ENCODE peak calls at places on chromosomes 2 and 18, in six cellular contexts. One of them, this sample, is unnamed.

GRCh38 chr2:136019304-136019703 is 33.9 kb upstream of the DARS1 start:
- DNase-seq in prostate gland: no peak
- DNase-seq in heart left ventricle: no peak
- DNase-seq in thoracic aorta: no peak
- DNase-seq in fibroblast of lung: no peak
- DNase-seq in astrocyte of the spinal cord: no peak
- DNase-seq in this sample: no peak

GRCh38 chr2:52340185-52340584 is 1308.3 kb upstream of the NRXN1 start:
- DNase-seq in prostate gland: no peak
- DNase-seq in heart left ventricle: no peak
- DNase-seq in thoracic aorta: no peak
- DNase-seq in fibroblast of lung: peak
- DNase-seq in astrocyte of the spinal cord: peak
- DNase-seq in this sample: no peak

GRCh38 chr2:46554381-46554780 is 75.0 kb downstream of the TMEM247 start:
- DNase-seq in prostate gland: no peak
- DNase-seq in heart left ventricle: peak
- DNase-seq in thoracic aorta: no peak
- DNase-seq in fibroblast of lung: no peak
- DNase-seq in astrocyte of the spinal cord: no peak
- DNase-seq in this sample: no peak

GRCh38 chr2:74919827-74920226 is 38.6 kb upstream of the POLE4 start:
- DNase-seq in prostate gland: peak
- DNase-seq in heart left ventricle: peak
- DNase-seq in thoracic aorta: no peak
- DNase-seq in fibroblast of lung: peak
- DNase-seq in astrocyte of the spinal cord: peak
- DNase-seq in this sample: no peak

GRCh38 chr2:95274291-95275150 is at the start of gene PROM2:
- DNase-seq in prostate gland: peak
- DNase-seq in heart left ventricle: peak
- DNase-seq in thoracic aorta: no peak
- DNase-seq in fibroblast of lung: no peak
- DNase-seq in astrocyte of the spinal cord: no peak
- DNase-seq in this sample: no peak

GRCh38 chr2:216195565-216195978 is 86.4 kb downstream of the XRCC5 start:
- DNase-seq in prostate gland: no peak
- DNase-seq in heart left ventricle: no peak
- DNase-seq in thoracic aorta: no peak
- DNase-seq in fibroblast of lung: peak
- DNase-seq in astrocyte of the spinal cord: peak
- DNase-seq in this sample: peak

GRCh38 chr2:235936493-235936892 is 231.7 kb downstream of the GBX2 start:
- DNase-seq in prostate gland: no peak
- DNase-seq in heart left ventricle: no peak
- DNase-seq in thoracic aorta: no peak
- DNase-seq in fibroblast of lung: no peak
- DNase-seq in astrocyte of the spinal cord: no peak
- DNase-seq in this sample: no peak

GRCh38 chr2:68745006-68745405 is 10.4 kb downstream of the ARHGAP25 start:
- DNase-seq in prostate gland: no peak
- DNase-seq in heart left ventricle: no peak
- DNase-seq in thoracic aorta: no peak
- DNase-seq in fibroblast of lung: no peak
- DNase-seq in astrocyte of the spinal cord: no peak
- DNase-seq in this sample: no peak

GRCh38 chr18:4242431-4243161 is 212.5 kb downstream of the DLGAP1 start:
- DNase-seq in prostate gland: no peak
- DNase-seq in heart left ventricle: no peak
- DNase-seq in thoracic aorta: no peak
- DNase-seq in fibroblast of lung: no peak
- DNase-seq in astrocyte of the spinal cord: no peak
- DNase-seq in this sample: no peak

GRCh38 chr2:148675708-148676107 is 31.2 kb downstream of the EPC2 start:
- DNase-seq in prostate gland: no peak
- DNase-seq in heart left ventricle: no peak
- DNase-seq in thoracic aorta: no peak
- DNase-seq in fibroblast of lung: peak
- DNase-seq in astrocyte of the spinal cord: peak
- DNase-seq in this sample: no peak

GRCh38 chr2:159982270-159982669 is 80.1 kb downstream of the PLA2R1 start:
- DNase-seq in prostate gland: peak
- DNase-seq in heart left ventricle: no peak
- DNase-seq in thoracic aorta: no peak
- DNase-seq in fibroblast of lung: peak
- DNase-seq in astrocyte of the spinal cord: peak
- DNase-seq in this sample: peak

GRCh38 chr2:72204156-72204781 is 56.6 kb upstream of the CYP26B1 start:
- DNase-seq in prostate gland: no peak
- DNase-seq in heart left ventricle: no peak
- DNase-seq in thoracic aorta: no peak
- DNase-seq in fibroblast of lung: peak
- DNase-seq in astrocyte of the spinal cord: peak
- DNase-seq in this sample: no peak

GRCh38 chr2:238701907-238702206 is 146.0 kb upstream of the TWIST2 start:
- DNase-seq in prostate gland: no peak
- DNase-seq in heart left ventricle: peak
- DNase-seq in thoracic aorta: no peak
- DNase-seq in fibroblast of lung: no peak
- DNase-seq in astrocyte of the spinal cord: no peak
- DNase-seq in this sample: no peak

GRCh38 chr2:70946832-70947442 is 11.2 kb downstream of the ATP6V1B1 start:
- DNase-seq in prostate gland: no peak
- DNase-seq in heart left ventricle: peak
- DNase-seq in thoracic aorta: no peak
- DNase-seq in fibroblast of lung: peak
- DNase-seq in astrocyte of the spinal cord: peak
- DNase-seq in this sample: no peak

GRCh38 chr2:217732995-217733394 is 269.8 kb downstream of the TNS1 start:
- DNase-seq in prostate gland: no peak
- DNase-seq in heart left ventricle: no peak
- DNase-seq in thoracic aorta: no peak
- DNase-seq in fibroblast of lung: peak
- DNase-seq in astrocyte of the spinal cord: no peak
- DNase-seq in this sample: peak

GRCh38 chr2:209977386-209978239 is 24.8 kb upstream of the RPE start:
- DNase-seq in prostate gland: no peak
- DNase-seq in heart left ventricle: no peak
- DNase-seq in thoracic aorta: no peak
- DNase-seq in fibroblast of lung: peak
- DNase-seq in astrocyte of the spinal cord: peak
- DNase-seq in this sample: no peak

GRCh38 chr2:237872178-237872887 is 12.9 kb downstream of the RAMP1 start:
- DNase-seq in prostate gland: no peak
- DNase-seq in heart left ventricle: no peak
- DNase-seq in thoracic aorta: no peak
- DNase-seq in fibroblast of lung: no peak
- DNase-seq in astrocyte of the spinal cord: no peak
- DNase-seq in this sample: no peak

GRCh38 chr18:42336139-42336538 is 381.1 kb downstream of the PIK3C3 start:
- DNase-seq in prostate gland: no peak
- DNase-seq in heart left ventricle: no peak
- DNase-seq in thoracic aorta: no peak
- DNase-seq in fibroblast of lung: no peak
- DNase-seq in astrocyte of the spinal cord: no peak
- DNase-seq in this sample: no peak

GRCh38 chr2:174699993-174700766 is 64.1 kb downstream of the CHRNA1 start:
- DNase-seq in prostate gland: no peak
- DNase-seq in heart left ventricle: no peak
- DNase-seq in thoracic aorta: no peak
- DNase-seq in fibroblast of lung: peak
- DNase-seq in astrocyte of the spinal cord: peak
- DNase-seq in this sample: no peak

GRCh38 chr2:177599072-177599688 is 206.6 kb downstream of the AGPS start:
- DNase-seq in prostate gland: no peak
- DNase-seq in heart left ventricle: no peak
- DNase-seq in thoracic aorta: no peak
- DNase-seq in fibroblast of lung: no peak
- DNase-seq in astrocyte of the spinal cord: no peak
- DNase-seq in this sample: no peak

GRCh38 chr2:236168110-236169067 is at the start of gene GBX2:
- DNase-seq in prostate gland: no peak
- DNase-seq in heart left ventricle: peak
- DNase-seq in thoracic aorta: no peak
- DNase-seq in fibroblast of lung: peak
- DNase-seq in astrocyte of the spinal cord: peak
- DNase-seq in this sample: no peak

GRCh38 chr2:164757934-164758695 is 83.5 kb downstream of the COBLL1 start:
- DNase-seq in prostate gland: peak
- DNase-seq in heart left ventricle: no peak
- DNase-seq in thoracic aorta: no peak
- DNase-seq in fibroblast of lung: peak
- DNase-seq in astrocyte of the spinal cord: peak
- DNase-seq in this sample: peak

GRCh38 chr2:164761737-164762460 is 79.7 kb downstream of the COBLL1 start:
- DNase-seq in prostate gland: no peak
- DNase-seq in heart left ventricle: no peak
- DNase-seq in thoracic aorta: no peak
- DNase-seq in fibroblast of lung: no peak
- DNase-seq in astrocyte of the spinal cord: no peak
- DNase-seq in this sample: no peak

GRCh38 chr2:164754157-164755093 is 87.2 kb downstream of the COBLL1 start:
- DNase-seq in prostate gland: no peak
- DNase-seq in heart left ventricle: no peak
- DNase-seq in thoracic aorta: no peak
- DNase-seq in fibroblast of lung: no peak
- DNase-seq in astrocyte of the spinal cord: no peak
- DNase-seq in this sample: no peak

DNA sequence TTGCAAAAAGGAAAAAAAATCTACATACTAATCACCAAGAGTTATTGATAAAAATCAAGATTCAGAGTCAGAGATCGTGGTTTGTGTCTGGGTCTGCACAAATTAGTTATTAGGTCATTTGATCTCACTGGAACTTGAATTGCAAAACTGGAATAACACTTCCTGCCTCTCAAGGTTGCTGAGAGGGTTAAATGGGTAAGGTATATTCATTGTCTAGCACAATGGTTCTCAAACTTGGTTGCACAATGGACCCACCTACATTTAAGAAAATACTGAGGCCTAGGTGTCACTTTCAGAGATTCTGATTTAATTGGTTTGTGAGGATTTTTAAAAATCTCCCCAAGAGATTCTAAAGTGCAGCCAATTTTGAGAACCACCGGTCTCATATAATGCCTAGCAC is 84.8 kb downstream of the COBLL1 start:
- DNase-seq in prostate gland: no peak
- DNase-seq in heart left ventricle: no peak
- DNase-seq in thoracic aorta: no peak
- DNase-seq in fibroblast of lung: no peak
- DNase-seq in astrocyte of the spinal cord: no peak
- DNase-seq in this sample: no peak
- H3K4me3 ChIP-seq in prostate gland: no peak
- H3K4me3 ChIP-seq in heart left ventricle: no peak
- H3K4me3 ChIP-seq in thoracic aorta: no peak
- H3K4me3 ChIP-seq in fibroblast of lung: no peak
- H3K4me3 ChIP-seq in astrocyte of the spinal cord: no peak
- H3K4me3 ChIP-seq in this sample: no peak

DNA sequence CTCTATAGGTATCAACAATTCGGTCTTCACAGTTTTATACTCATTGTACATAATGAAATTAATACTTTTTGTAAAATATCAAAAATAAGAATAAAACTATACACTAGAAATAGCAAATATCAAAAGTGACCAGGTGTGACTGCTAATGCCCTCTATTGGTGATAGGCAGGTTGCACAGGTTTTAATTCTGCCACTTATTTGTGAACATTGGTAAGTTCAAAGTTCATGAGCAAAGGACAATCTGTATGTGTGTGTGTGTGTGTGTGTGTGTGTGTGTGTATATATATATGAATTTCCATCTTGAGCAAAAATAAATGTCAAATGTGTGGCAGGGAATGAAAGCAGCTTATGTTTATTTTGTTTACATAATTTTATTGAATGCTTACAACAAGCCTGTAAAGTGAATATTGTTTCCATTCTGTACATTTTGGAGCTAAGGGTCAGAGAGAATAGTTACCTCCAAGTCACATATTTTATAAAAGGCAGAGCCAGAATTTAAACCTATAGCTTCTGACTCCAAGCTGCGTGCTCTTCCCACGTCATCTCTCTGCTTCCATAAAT is 537.4 kb downstream of the CPS1 start:
- DNase-seq in prostate gland: no peak
- DNase-seq in heart left ventricle: no peak
- DNase-seq in thoracic aorta: no peak
- DNase-seq in fibroblast of lung: no peak
- DNase-seq in astrocyte of the spinal cord: no peak
- DNase-seq in this sample: no peak
- TF ChIP-seq CTCF in prostate gland: peak
- TF ChIP-seq CTCF in heart left ventricle: no peak
- TF ChIP-seq CTCF in thoracic aorta: no peak
- TF ChIP-seq CTCF in fibroblast of lung: peak
- TF ChIP-seq CTCF in astrocyte of the spinal cord: peak
- TF ChIP-seq CTCF in this sample: no peak

GRCh38 chr2:176192351-176192750 is 3.9 kb downstream of the HOXD1 start:
- DNase-seq in prostate gland: no peak
- DNase-seq in heart left ventricle: no peak
- DNase-seq in thoracic aorta: no peak
- DNase-seq in fibroblast of lung: no peak
- DNase-seq in astrocyte of the spinal cord: no peak
- DNase-seq in this sample: no peak

GRCh38 chr2:176187306-176188217 is 906 bp upstream of the HOXD1 start:
- DNase-seq in prostate gland: no peak
- DNase-seq in heart left ventricle: no peak
- DNase-seq in thoracic aorta: no peak
- DNase-seq in fibroblast of lung: no peak
- DNase-seq in astrocyte of the spinal cord: no peak
- DNase-seq in this sample: no peak

GRCh38 chr2:176188969-176189665 is 649 bp downstream of the HOXD1 start:
- DNase-seq in prostate gland: no peak
- DNase-seq in heart left ventricle: no peak
- DNase-seq in thoracic aorta: no peak
- DNase-seq in fibroblast of lung: no peak
- DNase-seq in astrocyte of the spinal cord: no peak
- DNase-seq in this sample: no peak

GRCh38 chr2:176188218-176188968 is at the start of gene HOXD1:
- DNase-seq in prostate gland: peak
- DNase-seq in heart left ventricle: peak
- DNase-seq in thoracic aorta: no peak
- DNase-seq in fibroblast of lung: peak
- DNase-seq in astrocyte of the spinal cord: no peak
- DNase-seq in this sample: no peak

GRCh38 chr2:176189666-176190641 is 1.5 kb downstream of the HOXD1 start:
- DNase-seq in prostate gland: no peak
- DNase-seq in heart left ventricle: no peak
- DNase-seq in thoracic aorta: no peak
- DNase-seq in fibroblast of lung: no peak
- DNase-seq in astrocyte of the spinal cord: no peak
- DNase-seq in this sample: no peak
- H3K4me3 ChIP-seq in prostate gland: peak
- H3K4me3 ChIP-seq in heart left ventricle: peak
- H3K4me3 ChIP-seq in thoracic aorta: peak
- H3K4me3 ChIP-seq in fibroblast of lung: no peak
- H3K4me3 ChIP-seq in astrocyte of the spinal cord: no peak
- H3K4me3 ChIP-seq in this sample: no peak

DNA sequence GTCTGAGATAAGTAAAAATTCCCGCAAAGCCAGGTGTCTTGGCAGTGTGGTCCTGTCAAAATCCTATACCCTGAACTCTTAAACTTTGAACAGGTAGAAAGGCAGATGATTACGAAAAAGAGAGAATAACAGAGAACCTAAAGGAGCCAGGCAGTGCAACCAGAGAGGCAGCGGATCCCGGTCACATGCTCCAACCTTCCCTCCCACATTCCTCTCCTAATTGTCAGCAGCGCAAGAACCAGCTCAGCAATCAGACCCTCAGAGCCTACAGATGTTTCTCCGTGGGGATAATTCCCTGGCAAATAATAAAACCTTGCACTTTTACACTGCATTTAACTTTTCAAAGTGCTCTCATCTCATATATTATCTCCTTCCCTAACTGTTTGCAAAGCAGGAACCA is 124.8 kb downstream of the EPHA4 start:
- DNase-seq in prostate gland: no peak
- DNase-seq in heart left ventricle: no peak
- DNase-seq in thoracic aorta: no peak
- DNase-seq in fibroblast of lung: peak
- DNase-seq in astrocyte of the spinal cord: no peak
- DNase-seq in this sample: no peak
- TF ChIP-seq CTCF in prostate gland: no peak
- TF ChIP-seq CTCF in heart left ventricle: no peak
- TF ChIP-seq CTCF in thoracic aorta: no peak
- TF ChIP-seq CTCF in fibroblast of lung: no peak
- TF ChIP-seq CTCF in astrocyte of the spinal cord: no peak
- TF ChIP-seq CTCF in this sample: no peak

This sample was measured in BJ.